ENCODE peak calls at places on chromosomes 16 and 17, in six cellular contexts. R is AG04450, D is heart left ventricle, X is esophagus squamous epithelium, W is prostate gland, L is spleen. A is an unnamed sample.

GRCh38 chr16:47866431-47866830 is 289.4 kb downstream of the ABCC12 start:
- DNase-seq in R (no peak), D (no peak), X (no peak), W (no peak), L (no peak), A (no peak)

GRCh38 chr17:872843-873242 is 90.7 kb downstream of the MRM3 start:
- DNase-seq in R (no peak), D (no peak), X (no peak), W (no peak), L (no peak), A (no peak)

GRCh38 chr16:79334127-79334526 is 266.4 kb downstream of the MAF start:
- DNase-seq in R (no peak), D (no peak), X (no peak), W (no peak), L (no peak), A (no peak)

GRCh38 chr17:28497931-28498330 is 8.2 kb upstream of the FOXN1 start:
- DNase-seq in R (no peak), D (no peak), X (no peak), W (peak; percentile 83), L (no peak), A (peak; percentile 43)

GRCh38 chr16:85637808-85638186 is 24.7 kb downstream of the GSE1 start:
- DNase-seq in R (no peak), D (no peak), X (no peak), W (no peak), L (no peak), A (no peak)

GRCh38 chr16:6656760-6657159 is 675.9 kb upstream of the RBFOX1 start:
- DNase-seq in R (no peak), D (no peak), X (no peak), W (no peak), L (no peak), A (no peak)

GRCh38 chr17:49700956-49701355 is 6.8 kb downstream of the SLC35B1 start:
- DNase-seq in R (no peak), D (no peak), X (no peak), W (no peak), L (no peak), A (no peak)

GRCh38 chr16:30000768-30001631 is 5.0 kb downstream of the INO80E start:
- DNase-seq in R (no peak), D (no peak), X (no peak), W (no peak), L (peak; percentile 71), A (no peak)

GRCh38 chr16:30464078-30464477 is 8.5 kb upstream of the ITGAL start:
- DNase-seq in R (no peak), D (no peak), X (no peak), W (no peak), L (no peak), A (no peak)

GRCh38 chr16:59905628-59906027 is 1171.5 kb upstream of the GOT2 start:
- DNase-seq in R (no peak), D (no peak), X (no peak), W (no peak), L (no peak), A (peak; percentile 73)

DNA sequence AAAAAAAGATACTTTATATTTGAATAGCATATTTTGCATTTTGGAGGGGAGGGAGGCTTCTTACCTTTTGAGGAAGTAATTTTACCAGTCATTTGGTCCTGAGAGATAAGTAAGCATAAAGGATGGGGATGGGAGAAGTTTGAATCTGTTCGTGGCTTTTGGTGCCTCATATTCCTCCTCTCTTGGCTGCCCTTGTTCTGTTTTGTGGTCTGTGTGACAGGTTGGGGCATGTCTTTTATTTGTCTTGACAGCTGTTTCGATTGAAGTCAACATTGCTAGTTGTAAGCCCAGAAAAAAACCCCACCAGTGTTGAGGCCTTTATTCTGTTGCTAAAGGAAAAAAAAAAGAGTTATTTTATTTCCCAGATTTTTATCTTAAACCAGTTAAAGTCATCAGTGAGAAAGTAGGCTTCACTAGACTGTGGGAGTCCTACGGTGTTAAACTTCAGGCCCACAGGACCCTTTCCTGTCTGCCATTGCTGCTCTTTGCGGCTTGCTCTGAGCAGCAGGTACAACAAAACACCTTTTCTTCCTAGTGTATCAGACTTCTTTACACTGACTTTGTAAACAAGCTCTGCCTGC is 11.4 kb downstream of the SLC7A6 start:
- DNase-seq in R (no peak), D (no peak), X (no peak), W (peak; percentile 65), L (no peak), A (peak; percentile 46)
- H3K27ac ChIP-seq in R (peak overlapping the region; percentile 21), D (peak overlapping the region; percentile 28), X (peak overlapping the region; percentile 42), W (peak overlapping the region; percentile 68), L (peak overlapping the region; percentile 70), A (peak overlapping the region; percentile 69)

GRCh38 chr16:88545781-88546180 is 24.4 kb upstream of the ZC3H18 start:
- DNase-seq in R (no peak), D (no peak), X (no peak), W (no peak), L (no peak), A (no peak)

GRCh38 chr16:88552166-88552565 is 18.0 kb upstream of the ZC3H18 start:
- DNase-seq in R (no peak), D (no peak), X (no peak), W (no peak), L (no peak), A (no peak)

GRCh38 chr16:88549671-88550643 is 20.2 kb upstream of the ZC3H18 start:
- DNase-seq in R (no peak), D (no peak), X (no peak), W (no peak), L (peak; percentile 89), A (no peak)

GRCh38 chr16:88548131-88548874 is 21.9 kb upstream of the ZC3H18 start:
- DNase-seq in R (no peak), D (no peak), X (no peak), W (no peak), L (no peak), A (no peak)

DNA sequence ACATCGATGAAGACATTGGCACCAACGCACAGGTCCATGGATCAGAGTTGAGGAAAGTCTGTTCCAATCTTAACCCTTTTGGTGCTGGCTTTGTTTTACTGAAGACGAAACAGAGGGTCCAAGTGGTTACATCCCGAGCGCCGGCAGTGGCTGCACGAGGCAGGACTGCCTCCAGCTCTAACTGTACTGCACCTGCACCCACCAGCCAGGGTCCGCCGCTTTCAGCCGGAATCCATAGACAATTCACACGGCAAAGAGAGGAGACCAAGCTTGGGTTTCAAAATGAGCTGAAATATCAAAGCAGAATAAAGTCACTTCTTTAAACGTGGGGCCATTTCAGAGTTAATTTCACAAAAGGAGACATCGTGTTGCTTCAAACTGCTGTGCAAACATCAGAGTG is 21.2 kb upstream of the ZC3H18 start:
- DNase-seq in R (no peak), D (no peak), X (no peak), W (no peak), L (no peak), A (no peak)
- TF ChIP-seq CTCF in R (no peak), D (no peak), X (no peak), W (no peak), L (no peak), A (no peak)

DNA sequence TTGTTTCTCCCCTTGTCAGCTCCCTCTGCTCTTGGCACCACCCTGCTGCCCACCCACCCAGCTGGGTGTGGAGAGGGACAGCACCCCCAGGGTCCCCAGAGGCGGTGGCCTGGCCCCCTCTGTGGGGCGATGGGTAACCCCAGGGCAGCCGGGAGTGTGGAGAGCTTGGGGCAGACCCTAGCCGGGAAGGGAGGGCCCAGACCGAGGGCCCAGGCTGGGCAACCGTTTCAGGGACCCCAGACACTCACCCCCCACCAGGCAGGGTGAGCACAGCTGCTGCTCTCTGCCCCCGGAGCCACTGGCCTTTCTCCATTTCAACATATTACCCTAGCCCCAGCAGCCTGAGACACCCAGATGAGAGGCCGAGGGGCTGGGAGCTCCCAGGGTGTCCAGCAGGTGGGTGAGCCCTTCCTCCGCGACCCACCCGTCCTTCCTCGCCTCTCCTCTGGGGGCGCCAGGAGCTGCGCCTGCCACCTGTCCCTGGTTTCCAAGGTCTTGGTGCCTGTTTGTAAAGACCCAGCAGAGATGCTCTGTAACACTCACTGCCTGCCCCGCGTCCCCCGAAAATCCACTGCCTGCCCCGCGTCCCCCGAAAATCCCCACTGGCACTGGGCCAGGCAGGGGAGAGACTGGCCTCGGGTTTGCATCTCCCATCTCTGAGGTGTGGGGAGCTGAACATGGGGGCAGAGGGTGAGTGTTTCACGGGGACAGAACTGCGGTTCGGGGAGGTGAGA is 45.4 kb downstream of the BAHCC1 start:
- DNase-seq in R (no peak), D (no peak), X (no peak), W (no peak), L (no peak), A (no peak)
- H3K27ac ChIP-seq in R (no peak overlapping the region), D (no peak overlapping the region), X (no peak overlapping the region), W (no peak overlapping the region), L (no peak overlapping the region), A (no peak overlapping the region)

DNA sequence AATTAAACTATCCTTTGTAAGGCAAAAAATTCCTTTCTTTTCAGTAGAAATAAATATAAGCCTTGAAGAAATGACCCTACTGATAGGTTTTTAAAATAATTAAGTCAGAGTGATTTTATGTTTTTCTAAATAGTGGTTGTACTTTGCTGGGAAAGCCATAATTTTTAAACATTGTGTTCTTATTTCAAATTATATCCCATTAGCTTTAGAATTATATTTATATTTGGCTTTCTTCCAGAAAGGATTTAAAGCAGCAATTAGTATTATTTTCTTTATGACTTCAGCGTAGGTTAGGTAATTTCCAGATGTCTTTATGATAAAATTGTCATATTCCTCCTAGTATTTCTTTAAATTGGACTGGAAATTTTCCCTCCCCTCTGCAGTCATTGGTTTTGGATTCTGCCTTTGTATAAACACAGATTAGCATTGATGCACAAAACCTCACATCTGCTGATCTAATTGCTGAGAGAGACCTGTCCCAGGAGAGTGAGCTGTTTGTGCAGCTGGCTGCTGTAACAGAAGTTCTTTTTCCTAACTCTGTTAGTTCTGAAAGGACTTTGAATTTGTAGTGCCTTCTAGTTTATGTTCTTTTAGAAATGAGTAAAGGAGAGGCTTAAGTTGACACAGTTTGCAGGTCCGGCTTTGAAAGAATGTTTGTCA is 45.3 kb upstream of the KPNB1 start:
- DNase-seq in R (peak; percentile 41), D (peak; percentile 68), X (no peak), W (no peak), L (no peak), A (no peak)
- TF ChIP-seq CTCF in R (no peak), D (no peak), X (no peak), W (no peak), L (no peak), A (no peak)

DNA sequence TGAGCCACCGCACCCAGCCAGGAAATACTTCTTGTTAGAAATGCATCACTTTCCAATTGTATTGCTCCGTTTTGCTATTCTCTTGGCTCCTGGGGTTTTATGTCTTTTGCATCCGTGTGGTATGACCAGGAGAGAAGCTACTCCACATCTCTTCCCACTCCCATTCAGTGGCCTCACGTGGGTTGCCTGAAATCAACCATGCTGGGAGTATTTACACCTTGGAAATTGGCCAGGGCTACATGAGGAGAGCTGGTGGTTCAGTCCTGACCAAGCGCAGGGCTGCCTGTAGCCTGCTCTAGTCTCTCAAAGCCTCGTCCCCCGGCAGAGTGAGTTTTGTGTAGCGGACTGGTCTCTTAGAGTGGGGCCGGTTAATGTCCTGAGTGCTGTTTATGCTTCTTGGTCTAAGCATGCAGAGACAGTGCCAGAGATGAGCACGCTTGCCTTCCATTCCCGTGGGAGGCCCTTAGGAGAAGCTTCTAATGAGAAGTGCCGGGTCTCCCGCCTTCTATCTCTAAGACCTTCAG is 3.8 kb downstream of the WFDC1 start:
- DNase-seq in R (no peak), D (no peak), X (no peak), W (no peak), L (no peak), A (no peak)
- H3K27ac ChIP-seq in R (no peak overlapping the region), D (no peak overlapping the region), X (peak overlapping the region; percentile 84), W (peak overlapping the region; percentile 72), L (no peak overlapping the region), A (no peak overlapping the region)

A was measured in RWPE1.